ENCODE peak calls at places on chromosomes 16 and 17, in four cellular contexts. One of them, this sample, is unnamed.

GRCh38 chr16:57677622-57678369 is 9.7 kb downstream of the ADGRG3 start:
- DNase-seq in body of pancreas: peak; percentile 76
- DNase-seq in CD8-positive, alpha-beta T cell: no peak
- DNase-seq in right lobe of liver: peak; percentile 92
- DNase-seq in this sample: no peak

GRCh38 chr17:48812001-48812400 is 5.0 kb downstream of the TTLL6 start:
- DNase-seq in body of pancreas: no peak
- DNase-seq in CD8-positive, alpha-beta T cell: no peak
- DNase-seq in right lobe of liver: no peak
- DNase-seq in this sample: no peak

GRCh38 chr17:31778538-31778937 is 80.5 kb downstream of the COPRS start:
- DNase-seq in body of pancreas: no peak
- DNase-seq in CD8-positive, alpha-beta T cell: no peak
- DNase-seq in right lobe of liver: no peak
- DNase-seq in this sample: no peak

GRCh38 chr17:48074322-48075054 is 26.3 kb downstream of the NFE2L1 start:
- DNase-seq in body of pancreas: peak; percentile 87
- DNase-seq in CD8-positive, alpha-beta T cell: peak; percentile 78
- DNase-seq in right lobe of liver: no peak
- DNase-seq in this sample: peak; percentile 84

GRCh38 chr17:4073983-4074830 is 68.6 kb downstream of the ZZEF1 start:
- DNase-seq in body of pancreas: no peak
- DNase-seq in CD8-positive, alpha-beta T cell: no peak
- DNase-seq in right lobe of liver: no peak
- DNase-seq in this sample: peak; percentile 57

GRCh38 chr17:57278740-57279387 is 22.5 kb downstream of the MSI2 start:
- DNase-seq in body of pancreas: no peak
- DNase-seq in CD8-positive, alpha-beta T cell: no peak
- DNase-seq in right lobe of liver: peak; percentile 91
- DNase-seq in this sample: no peak

GRCh38 chr17:40559016-40559853 is 6.0 kb downstream of the CCR7 start:
- DNase-seq in body of pancreas: no peak
- DNase-seq in CD8-positive, alpha-beta T cell: peak; percentile 53
- DNase-seq in right lobe of liver: peak; percentile 62
- DNase-seq in this sample: peak; percentile 14

GRCh38 chr16:27366687-27367462 is 35.1 kb upstream of the IL21R start:
- DNase-seq in body of pancreas: no peak
- DNase-seq in CD8-positive, alpha-beta T cell: peak; percentile 60
- DNase-seq in right lobe of liver: no peak
- DNase-seq in this sample: no peak

GRCh38 chr17:16909472-16909871 is 62.4 kb downstream of the TNFRSF13B start:
- DNase-seq in body of pancreas: no peak
- DNase-seq in CD8-positive, alpha-beta T cell: no peak
- DNase-seq in right lobe of liver: no peak
- DNase-seq in this sample: no peak

GRCh38 chr16:68590201-68590994 is 51.3 kb downstream of the ZFP90 start:
- DNase-seq in body of pancreas: peak; percentile 74
- DNase-seq in CD8-positive, alpha-beta T cell: peak; percentile 66
- DNase-seq in right lobe of liver: peak; percentile 74
- DNase-seq in this sample: no peak

GRCh38 chr17:47622179-47622549 is 27.6 kb upstream of the KPNB1 start:
- DNase-seq in body of pancreas: no peak
- DNase-seq in CD8-positive, alpha-beta T cell: no peak
- DNase-seq in right lobe of liver: no peak
- DNase-seq in this sample: no peak

GRCh38 chr16:31876955-31877828 is 3.6 kb downstream of the ZNF267 start:
- DNase-seq in body of pancreas: no peak
- DNase-seq in CD8-positive, alpha-beta T cell: no peak
- DNase-seq in right lobe of liver: no peak
- DNase-seq in this sample: no peak

GRCh38 chr17:2792541-2793169 is 3.6 kb upstream of the RAP1GAP2 start:
- DNase-seq in body of pancreas: no peak
- DNase-seq in CD8-positive, alpha-beta T cell: peak; percentile 80
- DNase-seq in right lobe of liver: no peak
- DNase-seq in this sample: no peak

GRCh38 chr17:149897-150575 is 12.7 kb downstream of the SCGB1C2 start:
- DNase-seq in body of pancreas: peak; percentile 10
- DNase-seq in CD8-positive, alpha-beta T cell: no peak
- DNase-seq in right lobe of liver: peak; percentile 15
- DNase-seq in this sample: peak; percentile 16

GRCh38 chr17:63880706-63881105 is 1.0 kb downstream of the GH2 start:
- DNase-seq in body of pancreas: no peak
- DNase-seq in CD8-positive, alpha-beta T cell: no peak
- DNase-seq in right lobe of liver: no peak
- DNase-seq in this sample: no peak

GRCh38 chr17:80138856-80139426 is 8.0 kb downstream of the EIF4A3 start:
- DNase-seq in body of pancreas: no peak
- DNase-seq in CD8-positive, alpha-beta T cell: no peak
- DNase-seq in right lobe of liver: no peak
- DNase-seq in this sample: no peak

GRCh38 chr16:88453621-88454314 is 688 bp downstream of the ZFPM1 start:
- DNase-seq in body of pancreas: peak; percentile 44
- DNase-seq in CD8-positive, alpha-beta T cell: no peak
- DNase-seq in right lobe of liver: no peak
- DNase-seq in this sample: no peak

GRCh38 chr16:9105189-9105588 is 13.7 kb downstream of the HAPSTR1 start:
- DNase-seq in body of pancreas: no peak
- DNase-seq in CD8-positive, alpha-beta T cell: no peak
- DNase-seq in right lobe of liver: no peak
- DNase-seq in this sample: no peak

GRCh38 chr17:2900842-2901241 is 104.6 kb downstream of the RAP1GAP2 start:
- DNase-seq in body of pancreas: no peak
- DNase-seq in CD8-positive, alpha-beta T cell: no peak
- DNase-seq in right lobe of liver: no peak
- DNase-seq in this sample: no peak

GRCh38 chr16:24046442-24046841 is 209.7 kb upstream of the CACNG3 start:
- DNase-seq in body of pancreas: no peak
- DNase-seq in CD8-positive, alpha-beta T cell: no peak
- DNase-seq in right lobe of liver: no peak
- DNase-seq in this sample: no peak

GRCh38 chr16:81482329-81483063 is 37.9 kb downstream of the CMIP start:
- DNase-seq in body of pancreas: no peak
- DNase-seq in CD8-positive, alpha-beta T cell: no peak
- DNase-seq in right lobe of liver: no peak
- DNase-seq in this sample: no peak
- H3K4me1 ChIP-seq in body of pancreas: peaks cover 23% of the 10 kb centered on the region
- H3K4me1 ChIP-seq in CD8-positive, alpha-beta T cell: peaks cover 51% of the 10 kb centered on the region
- H3K4me1 ChIP-seq in right lobe of liver: peaks cover 42% of the 10 kb centered on the region
- H3K4me1 ChIP-seq in this sample: peaks cover 98% of the 10 kb centered on the region

GRCh38 chr17:29731589-29731929 is 108.8 kb upstream of the CORO6 start:
- DNase-seq in body of pancreas: no peak
- DNase-seq in CD8-positive, alpha-beta T cell: no peak
- DNase-seq in right lobe of liver: no peak
- DNase-seq in this sample: no peak
- H3K36me3 ChIP-seq in body of pancreas: no peaks in the 10 kb centered on the region
- H3K36me3 ChIP-seq in CD8-positive, alpha-beta T cell: peaks cover 4% of the 10 kb centered on the region
- H3K36me3 ChIP-seq in right lobe of liver: no peaks in the 10 kb centered on the region
- H3K36me3 ChIP-seq in this sample: no peaks in the 10 kb centered on the region

DNA sequence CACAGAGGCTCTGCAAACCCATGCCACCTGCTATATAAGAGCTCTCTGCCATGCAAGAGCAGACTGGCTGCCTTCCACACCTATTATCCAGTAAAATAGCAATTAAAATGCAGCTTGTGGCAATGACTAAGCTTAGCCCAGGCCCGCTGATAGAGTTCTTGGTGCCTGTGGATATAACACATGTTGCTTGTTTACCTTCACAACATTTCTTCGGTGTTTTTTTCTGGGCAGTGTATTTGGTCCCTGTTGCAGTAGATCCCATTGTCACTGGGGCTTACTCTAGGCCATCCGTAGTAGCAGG is 63.5 kb downstream of the SPECC1 start:
- DNase-seq in body of pancreas: no peak
- DNase-seq in CD8-positive, alpha-beta T cell: no peak
- DNase-seq in right lobe of liver: no peak
- DNase-seq in this sample: no peak
- H3K27ac ChIP-seq in body of pancreas: peak overlapping the region; percentile 37
- H3K27ac ChIP-seq in CD8-positive, alpha-beta T cell: no peak overlapping the region
- H3K27ac ChIP-seq in right lobe of liver: no peak overlapping the region
- H3K27ac ChIP-seq in this sample: no peak overlapping the region

DNA sequence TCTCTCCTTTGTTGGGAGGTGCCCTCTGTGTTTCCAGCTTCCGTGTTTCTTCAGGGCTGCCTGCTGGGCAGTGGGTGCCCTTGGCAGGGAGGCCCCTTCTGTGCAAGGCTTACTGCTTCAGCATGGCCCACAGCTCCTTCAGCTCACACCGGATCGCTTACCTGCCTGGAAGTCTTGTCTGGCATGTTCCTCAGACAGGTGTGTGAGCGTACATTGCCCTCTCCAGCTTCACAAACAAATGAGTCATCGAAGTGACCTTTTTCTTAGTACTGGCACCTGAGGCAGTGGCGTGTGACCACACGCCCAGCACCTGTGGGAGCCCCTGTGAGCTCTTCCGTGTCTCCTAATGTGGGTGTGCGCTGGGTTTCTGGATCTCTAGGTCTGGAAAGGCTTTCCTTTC is 3.5 kb downstream of the RAB40C start:
- DNase-seq in body of pancreas: peak; percentile 87
- DNase-seq in CD8-positive, alpha-beta T cell: no peak
- DNase-seq in right lobe of liver: no peak
- DNase-seq in this sample: no peak
- H3K4me1 ChIP-seq in body of pancreas: peaks cover 68% of the 10 kb centered on the region
- H3K4me1 ChIP-seq in CD8-positive, alpha-beta T cell: peaks cover 18% of the 10 kb centered on the region
- H3K4me1 ChIP-seq in right lobe of liver: peaks cover 51% of the 10 kb centered on the region
- H3K4me1 ChIP-seq in this sample: peaks cover 17% of the 10 kb centered on the region

This sample was measured in adrenal gland.